ENCODE peak calls at places on chromosomes 1 and 21, in nine cellular contexts. S, Y, J, X, D, G, P, F and W are unnamed samples.

GRCh38 chr1:56171670-56172069 is 407.7 kb downstream of the PLPP3 start:
- DNase-seq in S (no peak), Y (no peak), J (no peak), X (no peak), D (no peak), G (no peak), P (no peak), F (no peak), W (no peak)

GRCh38 chr1:117651616-117652015 is 45.8 kb downstream of the TENT5C start:
- DNase-seq in S (no peak), Y (no peak), J (no peak), X (no peak), D (no peak), G (no peak), P (no peak), F (no peak), W (no peak)

GRCh38 chr1:145771056-145771455 is 51.8 kb downstream of the CD160 start:
- DNase-seq in S (no peak), Y (no peak), J (no peak), X (no peak), D (no peak), G (no peak), P (no peak), F (no peak), W (no peak)

GRCh38 chr1:170531758-170532657 is at the start of gene GORAB:
- DNase-seq in S (peak; percentile 93), Y (peak; percentile 92), J (peak; percentile 96), X (peak; percentile 94), D (peak; percentile 90), G (peak; percentile 94), P (peak; percentile 92), F (peak; percentile 74), W (peak; percentile 95)

GRCh38 chr1:7853341-7854026 is 619 bp upstream of the UTS2 start:
- DNase-seq in S (no peak), Y (no peak), J (no peak), X (no peak), D (no peak), G (no peak), P (no peak), F (no peak), W (no peak)

GRCh38 chr1:53579221-53580008 is 120.2 kb downstream of the DMRTB1 start:
- DNase-seq in S (no peak), Y (no peak), J (peak; percentile 35), X (no peak), D (no peak), G (no peak), P (no peak), F (no peak), W (no peak)

GRCh38 chr1:6668503-6668902 is 33.1 kb downstream of the DNAJC11 start:
- DNase-seq in S (no peak), Y (no peak), J (no peak), X (no peak), D (no peak), G (no peak), P (no peak), F (no peak), W (no peak)

GRCh38 chr1:16396591-16396990 is 29.5 kb downstream of the SZRD1 start:
- DNase-seq in S (no peak), Y (no peak), J (no peak), X (no peak), D (no peak), G (peak; percentile 64), P (peak; percentile 41), F (no peak), W (peak; percentile 82)

DNA sequence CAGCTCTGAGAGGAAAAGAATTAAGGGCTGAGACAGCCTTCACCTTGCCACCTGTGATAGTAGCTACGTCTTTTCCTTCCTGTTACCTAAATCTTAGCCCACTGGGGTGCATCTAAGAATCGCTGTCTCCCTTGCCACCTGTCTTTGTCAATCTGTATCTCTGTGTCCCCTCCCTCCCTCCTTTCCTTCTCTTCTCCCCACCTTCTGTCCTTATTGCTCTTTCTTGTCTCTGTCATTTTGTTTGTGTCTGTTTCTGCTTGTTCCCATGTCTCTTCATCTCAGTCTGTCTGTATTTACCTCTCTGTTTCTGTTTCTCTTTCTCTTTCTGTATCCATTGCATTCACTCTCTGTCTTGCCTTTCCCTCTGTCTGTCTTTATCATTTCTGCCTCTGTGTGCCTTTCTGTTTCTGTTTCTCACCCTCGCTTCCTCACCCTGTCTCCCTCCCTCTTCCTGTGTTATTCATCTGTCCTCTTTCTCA is 30.2 kb downstream of the SLC22A15 start:
- DNase-seq in S (no peak), Y (no peak), J (no peak), X (peak; percentile 70), D (no peak), G (no peak), P (no peak), F (no peak), W (no peak)
- H3K4me3 ChIP-seq in S (no peak overlapping the region), Y (no peak overlapping the region), J (no peak overlapping the region), X (peak overlapping the region; percentile 83), D (no peak overlapping the region), G (no peak overlapping the region), P (no peak overlapping the region), F (no peak overlapping the region), W (no peak overlapping the region)

GRCh38 chr1:225999912-226000337 is 782 bp upstream of the SDE2 start:
- DNase-seq in S (no peak), Y (no peak), J (no peak), X (peak; percentile 88), D (no peak), G (peak; percentile 44), P (no peak), F (no peak), W (peak; percentile 82)
- H3K4me3 ChIP-seq in S (peak overlapping the region; percentile 86), Y (peak overlapping the region; percentile 36), J (peak overlapping the region; percentile 78), X (peak overlapping the region; percentile 69), D (peak overlapping the region; percentile 98), G (peak overlapping the region; percentile 60), P (peak overlapping the region; percentile 86), F (peak overlapping the region; percentile 87), W (peak overlapping the region; percentile 48)

GRCh38 chr1:161230762-161231161 is 4.9 kb downstream of the TOMM40L start:
- DNase-seq in S (no peak), Y (no peak), J (no peak), X (no peak), D (no peak), G (no peak), P (no peak), F (no peak), W (no peak)
- H3K4me3 ChIP-seq in S (no peak overlapping the region), Y (no peak overlapping the region), J (no peak overlapping the region), X (no peak overlapping the region), D (no peak overlapping the region), G (no peak overlapping the region), P (no peak overlapping the region), F (no peak overlapping the region), W (no peak overlapping the region)

GRCh38 chr21:41819236-41819855 is 52.5 kb upstream of the RIPK4 start:
- DNase-seq in S (no peak), Y (no peak), J (no peak), X (no peak), D (no peak), G (no peak), P (no peak), F (no peak), W (no peak)

GRCh38 chr21:41820384-41821080 is 53.7 kb upstream of the RIPK4 start:
- DNase-seq in S (no peak), Y (no peak), J (no peak), X (no peak), D (no peak), G (no peak), P (no peak), F (no peak), W (no peak)

GRCh38 chr21:41819856-41820281 is 53.0 kb upstream of the RIPK4 start:
- DNase-seq in S (no peak), Y (no peak), J (no peak), X (no peak), D (no peak), G (no peak), P (no peak), F (no peak), W (no peak)

GRCh38 chr21:41821756-41822431 is 55.0 kb upstream of the RIPK4 start:
- DNase-seq in S (no peak), Y (no peak), J (no peak), X (no peak), D (no peak), G (no peak), P (no peak), F (no peak), W (no peak)

GRCh38 chr21:41821081-41821755 is 54.4 kb upstream of the RIPK4 start:
- DNase-seq in S (no peak), Y (no peak), J (no peak), X (no peak), D (no peak), G (no peak), P (no peak), F (no peak), W (no peak)
- H3K4me3 ChIP-seq in S (no peak overlapping the region), Y (no peak overlapping the region), J (no peak overlapping the region), X (no peak overlapping the region), D (no peak overlapping the region), G (no peak overlapping the region), P (no peak overlapping the region), F (no peak overlapping the region), W (no peak overlapping the region)